ENCODE peak calls at places on chromosomes 4 and X, in five cellular contexts. L is endothelial cell of umbilical vein, I is H1, H is GM12878, S is IMR-90. U is an unnamed sample.

GRCh38 chr4:26235500-26235899 is 85.3 kb upstream of the RBPJ start:
- DNase-seq in L (no peak), I (no peak), H (no peak), S (peak; percentile 75), U (peak; percentile 49)

GRCh38 chrX:23061116-23061515 is 61.4 kb downstream of the DDX53 start:
- DNase-seq in L (no peak), I (no peak), H (no peak), S (no peak), U (no peak)

GRCh38 chr4:76305971-76306881 is at the start of gene STBD1:
- DNase-seq in L (peak; percentile 57), I (peak; percentile 90), H (no peak), S (peak; percentile 49), U (peak; percentile 81)

GRCh38 chrX:130715299-130715698 is 187.7 kb downstream of the ENOX2 start:
- DNase-seq in L (no peak), I (no peak), H (no peak), S (peak; percentile 22), U (peak; percentile 75)

GRCh38 chrX:107823456-107823855 is 2.2 kb upstream of the MID2 start:
- DNase-seq in L (peak; percentile 69), I (no peak), H (no peak), S (peak; percentile 83), U (peak; percentile 46)

GRCh38 chr4:6693274-6694176 is at the start of gene S100P:
- DNase-seq in L (no peak), I (no peak), H (no peak), S (no peak), U (no peak)

GRCh38 chr4:165505991-165506779 is 127.4 kb downstream of the CPE start:
- DNase-seq in L (no peak), I (no peak), H (no peak), S (peak; percentile 30), U (peak; percentile 52)

GRCh38 chr4:5084911-5085475 is 33.7 kb downstream of the STK32B start:
- DNase-seq in L (peak; percentile 71), I (no peak), H (no peak), S (peak; percentile 15), U (no peak)

GRCh38 chr4:120007171-120007894 is 59.3 kb downstream of the MAD2L1 start:
- DNase-seq in L (no peak), I (no peak), H (no peak), S (peak; percentile 90), U (peak; percentile 68)

GRCh38 chr4:145279122-145279960 is 99.0 kb upstream of the OTUD4 start:
- DNase-seq in L (peak; percentile 84), I (no peak), H (no peak), S (peak; percentile 81), U (peak; percentile 65)

GRCh38 chr4:76384052-76384451 is 36.9 kb downstream of the CCDC158 start:
- DNase-seq in L (no peak), I (no peak), H (no peak), S (no peak), U (peak; percentile 64)

GRCh38 chr4:99029018-99029735 is 33.7 kb downstream of the METAP1 start:
- DNase-seq in L (no peak), I (no peak), H (no peak), S (peak; percentile 3), U (no peak)

GRCh38 chrX:2610246-2611170 is 80.6 kb upstream of the CD99 start:
- DNase-seq in L (peak; percentile 59), I (no peak), H (no peak), S (peak; percentile 20), U (no peak)

GRCh38 chr4:6038711-6039110 is 20.5 kb upstream of the C4orf50 start:
- DNase-seq in L (no peak), I (no peak), H (no peak), S (no peak), U (no peak)

GRCh38 chr4:98505991-98506390 is 152.4 kb downstream of the TSPAN5 start:
- DNase-seq in L (no peak), I (no peak), H (no peak), S (no peak), U (no peak)

GRCh38 chr4:162952232-162952631 is 214.5 kb downstream of the NAF1 start:
- DNase-seq in L (no peak), I (no peak), H (no peak), S (no peak), U (peak; percentile 51)

GRCh38 chrX:80285131-80285773 is 135.0 kb upstream of the TENT5D start:
- DNase-seq in L (no peak), I (peak; percentile 44), H (no peak), S (peak; percentile 1), U (peak; percentile 19)

DNA sequence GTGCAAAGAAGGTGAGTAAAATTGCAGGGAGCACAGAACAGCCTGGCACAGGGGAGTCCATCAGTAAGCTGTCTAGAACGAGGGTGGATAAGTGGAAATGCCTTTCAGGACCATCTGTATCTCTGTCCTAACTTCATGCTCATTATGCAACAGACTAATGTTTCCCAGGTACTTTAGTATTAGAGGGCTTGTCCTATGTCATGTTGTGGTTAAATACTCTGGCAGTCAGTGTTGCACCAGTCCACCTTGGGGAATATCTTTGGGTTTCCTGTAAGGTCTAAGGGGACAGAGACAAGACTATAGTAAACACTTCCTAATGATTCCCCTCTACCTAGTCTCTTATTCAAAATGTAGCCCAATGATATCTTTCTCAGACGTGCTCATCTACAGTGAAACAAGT is 21.3 kb downstream of the NOCT start:
- DNase-seq in L (no peak), I (no peak), H (no peak), S (no peak), U (no peak)
- H4K20me1 ChIP-seq in L (peaks cover 7% of the 10 kb centered on the region), I (peaks cover 22% of the 10 kb centered on the region), H (no peaks in the 10 kb centered on the region), S (peaks cover 69% of the 10 kb centered on the region), U (peaks cover 2% of the 10 kb centered on the region)

DNA sequence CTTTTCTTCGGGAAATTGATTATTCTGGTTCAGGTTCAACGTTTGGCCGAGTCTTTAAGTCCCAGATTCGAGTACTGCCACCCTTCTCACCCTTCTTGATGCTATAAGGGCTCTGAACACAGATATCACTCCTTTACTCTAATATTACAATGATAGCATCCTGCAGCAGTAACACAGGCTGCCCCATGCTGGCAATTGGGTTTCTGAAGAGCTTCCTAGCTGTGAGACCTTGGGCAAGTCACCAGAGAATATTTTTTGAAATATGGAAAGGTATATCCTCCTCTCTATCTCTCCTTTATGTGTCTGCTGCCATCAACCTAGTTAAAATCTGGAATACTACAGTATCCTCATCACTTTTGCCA is 297 bp upstream of the MTMR8 start:
- DNase-seq in L (no peak), I (no peak), H (no peak), S (no peak), U (no peak)
- H3K27ac ChIP-seq in L (no peak overlapping the region), I (no peak overlapping the region), H (no peak overlapping the region), S (no peak overlapping the region), U (no peak overlapping the region)

GRCh38 chr4:101044766-101045165 is 302.6 kb downstream of the PPP3CA start:
- DNase-seq in L (no peak), I (no peak), H (no peak), S (no peak), U (no peak)
- H4K20me1 ChIP-seq in L (no peaks in the 10 kb centered on the region), I (no peaks in the 10 kb centered on the region), H (no peaks in the 10 kb centered on the region), S (no peaks in the 10 kb centered on the region), U (no peaks in the 10 kb centered on the region)

GRCh38 chr4:80202190-80202711 is 4.9 kb downstream of the PRDM8 start:
- DNase-seq in L (peak; percentile 77), I (peak; percentile 94), H (no peak), S (peak; percentile 80), U (peak; percentile 68)
- H3K27ac ChIP-seq in L (no peak overlapping the region), I (no peak overlapping the region), H (no peak overlapping the region), S (peak overlapping the region; percentile 89), U (peak overlapping the region; percentile 36)

GRCh38 chr4:1745165-1745564 is 23.8 kb downstream of the TACC3 start:
- DNase-seq in L (no peak), I (no peak), H (no peak), S (no peak), U (no peak)

GRCh38 chr4:1746265-1746691 is 25.0 kb downstream of the TACC3 start:
- DNase-seq in L (peak; percentile 75), I (peak; percentile 100), H (no peak), S (peak; percentile 45), U (no peak)

GRCh38 chr4:1746919-1747602 is 25.7 kb downstream of the TACC3 start:
- DNase-seq in L (no peak), I (no peak), H (no peak), S (no peak), U (no peak)

GRCh38 chr4:1744552-1744951 is 23.2 kb downstream of the TACC3 start:
- DNase-seq in L (no peak), I (no peak), H (no peak), S (no peak), U (no peak)

GRCh38 chr4:1745697-1746096 is 24.4 kb downstream of the TACC3 start:
- DNase-seq in L (no peak), I (no peak), H (no peak), S (no peak), U (no peak)
- H4K20me1 ChIP-seq in L (no peaks in the 10 kb centered on the region), I (peaks cover 7% of the 10 kb centered on the region), H (no peaks in the 10 kb centered on the region), S (peaks cover 4% of the 10 kb centered on the region), U (no peaks in the 10 kb centered on the region)

DNA sequence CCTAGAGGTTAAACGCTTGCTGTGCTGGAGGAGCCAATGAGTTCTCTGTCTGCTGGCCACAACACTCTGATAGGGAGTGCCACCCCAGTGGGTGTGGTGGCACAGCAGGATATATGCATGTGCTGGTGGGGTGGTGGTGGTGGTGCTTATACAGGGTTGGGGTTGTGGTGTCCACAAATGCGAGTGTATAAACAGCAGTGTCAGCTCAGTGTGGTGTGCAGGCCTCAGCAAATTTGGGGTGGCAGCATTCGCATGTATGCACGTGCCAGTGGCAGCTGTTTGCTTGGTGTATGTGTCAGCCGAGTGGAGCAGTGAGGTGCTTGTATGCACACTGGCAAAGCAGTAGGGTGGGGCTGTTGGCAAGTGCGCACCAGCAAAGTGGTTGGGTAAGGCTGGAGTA is 157.4 kb downstream of the FAM47A start:
- DNase-seq in L (no peak), I (no peak), H (no peak), S (no peak), U (no peak)
- H3K27ac ChIP-seq in L (no peak overlapping the region), I (no peak overlapping the region), H (no peak overlapping the region), S (no peak overlapping the region), U (no peak overlapping the region)

U was measured in mammary epithelial cell.